ENCODE peak calls at places on chromosomes 7 and 10, in eight cellular contexts. One of them, this sample, is unnamed.

GRCh38 chr7:137878333-137878961 is 31.7 kb upstream of the DGKI start:
- DNase-seq in adrenal gland: no peak
- DNase-seq in HL-60: no peak
- DNase-seq in gastrocnemius medialis: no peak
- DNase-seq in tibial artery: peak
- DNase-seq in type B pancreatic cell: no peak
- DNase-seq in mucosa of descending colon: peak
- DNase-seq in GM12865: no peak
- DNase-seq in this sample: peak

GRCh38 chr10:102652170-102652926 is 8.1 kb downstream of the TRIM8 start:
- DNase-seq in HL-60: no peak
- DNase-seq in adrenal gland: no peak
- DNase-seq in type B pancreatic cell: no peak
- DNase-seq in mucosa of descending colon: no peak
- DNase-seq in gastrocnemius medialis: no peak
- DNase-seq in tibial artery: no peak
- DNase-seq in GM12865: peak
- DNase-seq in this sample: no peak

GRCh38 chr7:45897042-45897690 is 8.9 kb downstream of the IGFBP1 start:
- DNase-seq in tibial artery: no peak
- DNase-seq in GM12865: no peak
- DNase-seq in adrenal gland: no peak
- DNase-seq in gastrocnemius medialis: no peak
- DNase-seq in type B pancreatic cell: no peak
- DNase-seq in HL-60: no peak
- DNase-seq in mucosa of descending colon: no peak
- DNase-seq in this sample: peak

GRCh38 chr7:29588900-29589696 is 25.5 kb downstream of the PRR15 start:
- DNase-seq in gastrocnemius medialis: no peak
- DNase-seq in GM12865: peak
- DNase-seq in mucosa of descending colon: no peak
- DNase-seq in adrenal gland: no peak
- DNase-seq in type B pancreatic cell: no peak
- DNase-seq in tibial artery: no peak
- DNase-seq in HL-60: peak
- DNase-seq in this sample: no peak

GRCh38 chr10:11988924-11989323 is 53.7 kb downstream of the UPF2 start:
- DNase-seq in gastrocnemius medialis: no peak
- DNase-seq in adrenal gland: no peak
- DNase-seq in GM12865: no peak
- DNase-seq in HL-60: no peak
- DNase-seq in mucosa of descending colon: no peak
- DNase-seq in tibial artery: no peak
- DNase-seq in type B pancreatic cell: no peak
- DNase-seq in this sample: no peak

GRCh38 chr7:120402368-120402767 is 129.4 kb downstream of the KCND2 start:
- DNase-seq in GM12865: peak
- DNase-seq in mucosa of descending colon: no peak
- DNase-seq in adrenal gland: no peak
- DNase-seq in HL-60: no peak
- DNase-seq in type B pancreatic cell: no peak
- DNase-seq in gastrocnemius medialis: no peak
- DNase-seq in tibial artery: no peak
- DNase-seq in this sample: no peak

GRCh38 chr10:101294109-101294508 is 59.9 kb upstream of the BTRC start:
- DNase-seq in GM12865: no peak
- DNase-seq in mucosa of descending colon: no peak
- DNase-seq in type B pancreatic cell: no peak
- DNase-seq in adrenal gland: no peak
- DNase-seq in gastrocnemius medialis: no peak
- DNase-seq in tibial artery: no peak
- DNase-seq in HL-60: no peak
- DNase-seq in this sample: no peak

GRCh38 chr10:87500646-87501048 is 4.0 kb upstream of the MINPP1 start:
- DNase-seq in gastrocnemius medialis: no peak
- DNase-seq in mucosa of descending colon: no peak
- DNase-seq in GM12865: no peak
- DNase-seq in HL-60: no peak
- DNase-seq in adrenal gland: no peak
- DNase-seq in type B pancreatic cell: no peak
- DNase-seq in tibial artery: no peak
- DNase-seq in this sample: no peak

GRCh38 chr7:130960208-130960988 is 226.4 kb upstream of the KLF14 start:
- DNase-seq in adrenal gland: no peak
- DNase-seq in gastrocnemius medialis: no peak
- DNase-seq in tibial artery: no peak
- DNase-seq in mucosa of descending colon: no peak
- DNase-seq in GM12865: peak
- DNase-seq in type B pancreatic cell: no peak
- DNase-seq in HL-60: peak
- DNase-seq in this sample: no peak

GRCh38 chr7:141221007-141221612 is 147.2 kb downstream of the TMEM178B start:
- DNase-seq in mucosa of descending colon: no peak
- DNase-seq in tibial artery: no peak
- DNase-seq in HL-60: no peak
- DNase-seq in GM12865: peak
- DNase-seq in gastrocnemius medialis: no peak
- DNase-seq in type B pancreatic cell: no peak
- DNase-seq in adrenal gland: no peak
- DNase-seq in this sample: no peak

GRCh38 chr7:102101111-102101551 is 185.5 kb upstream of the SH2B2 start:
- DNase-seq in tibial artery: no peak
- DNase-seq in GM12865: no peak
- DNase-seq in adrenal gland: no peak
- DNase-seq in mucosa of descending colon: no peak
- DNase-seq in HL-60: no peak
- DNase-seq in gastrocnemius medialis: no peak
- DNase-seq in type B pancreatic cell: peak
- DNase-seq in this sample: no peak

GRCh38 chr7:44573464-44574285 is at the start of gene DDX56:
- DNase-seq in HL-60: peak
- DNase-seq in mucosa of descending colon: peak
- DNase-seq in GM12865: peak
- DNase-seq in gastrocnemius medialis: peak
- DNase-seq in tibial artery: peak
- DNase-seq in type B pancreatic cell: peak
- DNase-seq in adrenal gland: peak
- DNase-seq in this sample: peak

GRCh38 chr10:119025776-119026175 is 3.7 kb upstream of the NANOS1 start:
- DNase-seq in gastrocnemius medialis: no peak
- DNase-seq in GM12865: no peak
- DNase-seq in type B pancreatic cell: peak
- DNase-seq in mucosa of descending colon: no peak
- DNase-seq in HL-60: no peak
- DNase-seq in tibial artery: no peak
- DNase-seq in adrenal gland: no peak
- DNase-seq in this sample: no peak

GRCh38 chr7:98826811-98827231 is 43.0 kb downstream of the TMEM130 start:
- DNase-seq in gastrocnemius medialis: peak
- DNase-seq in tibial artery: peak
- DNase-seq in type B pancreatic cell: no peak
- DNase-seq in adrenal gland: peak
- DNase-seq in HL-60: no peak
- DNase-seq in GM12865: no peak
- DNase-seq in mucosa of descending colon: no peak
- DNase-seq in this sample: peak

GRCh38 chr7:135678612-135679575 is 16.6 kb downstream of the STMP1 start:
- DNase-seq in type B pancreatic cell: no peak
- DNase-seq in adrenal gland: no peak
- DNase-seq in mucosa of descending colon: no peak
- DNase-seq in gastrocnemius medialis: peak
- DNase-seq in GM12865: no peak
- DNase-seq in tibial artery: peak
- DNase-seq in HL-60: no peak
- DNase-seq in this sample: no peak

GRCh38 chr10:52040486-52040885 is 273.6 kb upstream of the DKK1 start:
- DNase-seq in gastrocnemius medialis: no peak
- DNase-seq in adrenal gland: no peak
- DNase-seq in tibial artery: no peak
- DNase-seq in type B pancreatic cell: no peak
- DNase-seq in HL-60: no peak
- DNase-seq in GM12865: no peak
- DNase-seq in mucosa of descending colon: no peak
- DNase-seq in this sample: no peak

GRCh38 chr7:117645456-117646181 is 165.8 kb downstream of the CFTR start:
- DNase-seq in GM12865: no peak
- DNase-seq in type B pancreatic cell: no peak
- DNase-seq in mucosa of descending colon: no peak
- DNase-seq in gastrocnemius medialis: no peak
- DNase-seq in HL-60: no peak
- DNase-seq in adrenal gland: no peak
- DNase-seq in tibial artery: no peak
- DNase-seq in this sample: no peak

GRCh38 chr10:50883624-50884023 is 1.8 kb downstream of the A1CF start:
- DNase-seq in type B pancreatic cell: no peak
- DNase-seq in adrenal gland: no peak
- DNase-seq in tibial artery: no peak
- DNase-seq in gastrocnemius medialis: no peak
- DNase-seq in mucosa of descending colon: no peak
- DNase-seq in GM12865: no peak
- DNase-seq in HL-60: no peak
- DNase-seq in this sample: no peak

GRCh38 chr7:102322202-102322715 is 34.0 kb downstream of the SPDYE6 start:
- DNase-seq in gastrocnemius medialis: no peak
- DNase-seq in HL-60: no peak
- DNase-seq in tibial artery: no peak
- DNase-seq in mucosa of descending colon: no peak
- DNase-seq in adrenal gland: no peak
- DNase-seq in GM12865: no peak
- DNase-seq in type B pancreatic cell: no peak
- DNase-seq in this sample: no peak

DNA sequence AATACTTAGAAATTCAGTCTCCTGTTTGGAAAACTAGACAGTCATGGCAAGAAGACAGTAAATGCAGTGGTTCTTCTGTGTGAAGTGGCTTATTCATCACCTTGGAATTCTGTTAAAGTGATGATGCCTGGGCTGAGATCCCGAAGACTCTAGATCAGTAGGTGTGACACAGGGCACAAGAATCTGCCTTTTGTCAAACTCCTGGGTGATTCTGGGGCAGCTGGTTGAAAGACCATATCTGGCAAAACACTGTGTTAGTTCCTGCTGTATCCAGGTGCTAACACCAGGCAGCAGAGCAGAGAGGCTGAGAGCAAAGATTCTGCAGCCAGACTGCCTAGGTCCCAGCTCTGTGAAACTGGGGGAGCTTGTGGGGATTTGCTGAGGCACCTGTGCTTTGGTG is 26.5 kb downstream of the MRC1 start:
- DNase-seq in gastrocnemius medialis: no peak
- DNase-seq in adrenal gland: no peak
- DNase-seq in HL-60: no peak
- DNase-seq in type B pancreatic cell: no peak
- DNase-seq in mucosa of descending colon: no peak
- DNase-seq in GM12865: no peak
- DNase-seq in tibial artery: no peak
- DNase-seq in this sample: no peak
- TF ChIP-seq CTCF in gastrocnemius medialis: no peak
- TF ChIP-seq CTCF in adrenal gland: no peak
- TF ChIP-seq CTCF in HL-60: no peak
- TF ChIP-seq CTCF in type B pancreatic cell: no peak
- TF ChIP-seq CTCF in mucosa of descending colon: no peak
- TF ChIP-seq CTCF in GM12865: no peak
- TF ChIP-seq CTCF in tibial artery: no peak
- TF ChIP-seq CTCF in this sample: no peak

GRCh38 chr7:9091282-9091681 is 657.9 kb downstream of the NXPH1 start:
- DNase-seq in type B pancreatic cell: no peak
- DNase-seq in mucosa of descending colon: no peak
- DNase-seq in GM12865: peak
- DNase-seq in tibial artery: no peak
- DNase-seq in adrenal gland: no peak
- DNase-seq in HL-60: no peak
- DNase-seq in gastrocnemius medialis: no peak
- DNase-seq in this sample: no peak
- TF ChIP-seq CTCF in type B pancreatic cell: no peak
- TF ChIP-seq CTCF in mucosa of descending colon: no peak
- TF ChIP-seq CTCF in GM12865: peak
- TF ChIP-seq CTCF in tibial artery: no peak
- TF ChIP-seq CTCF in adrenal gland: no peak
- TF ChIP-seq CTCF in HL-60: no peak
- TF ChIP-seq CTCF in gastrocnemius medialis: no peak
- TF ChIP-seq CTCF in this sample: no peak

GRCh38 chr10:18868919-18869318 is 179.7 kb upstream of the MALRD1 start:
- DNase-seq in GM12865: no peak
- DNase-seq in tibial artery: no peak
- DNase-seq in mucosa of descending colon: no peak
- DNase-seq in type B pancreatic cell: no peak
- DNase-seq in HL-60: no peak
- DNase-seq in gastrocnemius medialis: no peak
- DNase-seq in adrenal gland: no peak
- DNase-seq in this sample: no peak

GRCh38 chr10:18861382-18861781 is 187.2 kb upstream of the MALRD1 start:
- DNase-seq in adrenal gland: no peak
- DNase-seq in mucosa of descending colon: no peak
- DNase-seq in GM12865: no peak
- DNase-seq in HL-60: no peak
- DNase-seq in gastrocnemius medialis: no peak
- DNase-seq in type B pancreatic cell: no peak
- DNase-seq in tibial artery: no peak
- DNase-seq in this sample: no peak

DNA sequence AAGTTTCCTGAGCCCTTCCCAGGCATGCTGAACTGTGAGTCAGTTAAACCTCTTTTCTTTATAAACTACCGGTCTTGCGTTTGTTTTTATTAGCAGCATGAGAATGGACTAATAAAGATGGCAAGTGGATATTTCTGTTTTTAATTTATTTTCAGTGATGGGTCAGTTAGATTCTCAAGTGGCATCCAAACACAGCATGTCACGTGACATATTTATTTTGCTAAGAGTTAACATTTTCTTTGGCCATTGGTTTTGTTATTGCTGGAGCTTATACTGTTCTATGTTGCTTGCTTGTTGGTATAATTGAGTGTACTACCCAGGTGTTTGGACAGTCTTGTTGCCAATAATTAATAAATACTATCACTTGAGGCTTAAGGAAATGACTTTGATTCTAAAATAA is 181.7 kb upstream of the MALRD1 start:
- DNase-seq in type B pancreatic cell: no peak
- DNase-seq in GM12865: no peak
- DNase-seq in mucosa of descending colon: no peak
- DNase-seq in gastrocnemius medialis: no peak
- DNase-seq in adrenal gland: no peak
- DNase-seq in tibial artery: no peak
- DNase-seq in HL-60: no peak
- DNase-seq in this sample: no peak
- TF ChIP-seq CTCF in type B pancreatic cell: no peak
- TF ChIP-seq CTCF in GM12865: no peak
- TF ChIP-seq CTCF in mucosa of descending colon: no peak
- TF ChIP-seq CTCF in gastrocnemius medialis: no peak
- TF ChIP-seq CTCF in adrenal gland: no peak
- TF ChIP-seq CTCF in tibial artery: no peak
- TF ChIP-seq CTCF in HL-60: no peak
- TF ChIP-seq CTCF in this sample: no peak

DNA sequence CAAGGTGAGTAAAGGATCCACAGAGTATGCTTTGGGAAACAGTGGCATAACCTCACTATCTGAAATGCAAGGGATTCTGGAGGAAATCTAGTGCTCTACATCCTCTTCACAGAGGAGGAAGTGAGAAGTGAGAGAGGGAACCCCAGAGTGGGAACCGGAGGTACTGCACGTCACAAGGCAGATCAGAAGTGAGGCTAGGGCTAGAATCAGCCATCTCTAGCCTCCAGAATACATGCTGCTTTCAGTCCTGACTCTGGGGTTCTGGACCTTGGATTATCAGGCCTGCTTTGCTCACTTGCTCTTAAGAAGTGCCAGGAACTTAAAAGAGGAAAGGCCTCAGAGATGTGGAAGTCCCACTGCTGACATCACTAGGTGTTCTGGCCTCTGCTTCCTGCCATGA is 25.7 kb downstream of the ZNF503 start:
- DNase-seq in tibial artery: peak
- DNase-seq in mucosa of descending colon: no peak
- DNase-seq in GM12865: peak
- DNase-seq in type B pancreatic cell: no peak
- DNase-seq in gastrocnemius medialis: no peak
- DNase-seq in adrenal gland: no peak
- DNase-seq in HL-60: peak
- DNase-seq in this sample: no peak
- TF ChIP-seq CTCF in tibial artery: no peak
- TF ChIP-seq CTCF in mucosa of descending colon: no peak
- TF ChIP-seq CTCF in GM12865: no peak
- TF ChIP-seq CTCF in type B pancreatic cell: no peak
- TF ChIP-seq CTCF in gastrocnemius medialis: no peak
- TF ChIP-seq CTCF in adrenal gland: no peak
- TF ChIP-seq CTCF in HL-60: no peak
- TF ChIP-seq CTCF in this sample: no peak

This sample was measured in right atrium auricular region.